ENCODE peak calls at places on chromosomes 2 and 18, in eight cellular contexts. One of them, this sample, is unnamed.

GRCh38 chr2:3598912-3599854 is 4.3 kb downstream of the COLEC11 start:
- DNase-seq in H1: no peak
- DNase-seq in HCT116: no peak
- DNase-seq in WTC11: no peak
- DNase-seq in K562: no peak
- DNase-seq in GM12878: no peak
- DNase-seq in A549: no peak
- DNase-seq in endothelial cell of umbilical vein: no peak
- DNase-seq in this sample: peak; percentile 70

GRCh38 chr2:232508246-232508645 is 11.9 kb upstream of the PRSS56 start:
- DNase-seq in HCT116: no peak
- DNase-seq in H1: no peak
- DNase-seq in GM12878: no peak
- DNase-seq in A549: no peak
- DNase-seq in WTC11: peak; percentile 53
- DNase-seq in K562: no peak
- DNase-seq in endothelial cell of umbilical vein: no peak
- DNase-seq in this sample: no peak

GRCh38 chr2:229372207-229372606 is 101.1 kb upstream of the PID1 start:
- DNase-seq in H1: no peak
- DNase-seq in GM12878: no peak
- DNase-seq in endothelial cell of umbilical vein: no peak
- DNase-seq in A549: no peak
- DNase-seq in K562: no peak
- DNase-seq in HCT116: no peak
- DNase-seq in WTC11: no peak
- DNase-seq in this sample: no peak

GRCh38 chr2:29317077-29317517 is 201.9 kb downstream of the CLIP4 start:
- DNase-seq in endothelial cell of umbilical vein: no peak
- DNase-seq in H1: no peak
- DNase-seq in GM12878: peak; percentile 82
- DNase-seq in WTC11: no peak
- DNase-seq in A549: no peak
- DNase-seq in K562: no peak
- DNase-seq in HCT116: no peak
- DNase-seq in this sample: peak; percentile 76

GRCh38 chr2:144354953-144355352 is 165.0 kb downstream of the ZEB2 start:
- DNase-seq in K562: no peak
- DNase-seq in GM12878: no peak
- DNase-seq in endothelial cell of umbilical vein: no peak
- DNase-seq in WTC11: no peak
- DNase-seq in H1: no peak
- DNase-seq in A549: no peak
- DNase-seq in HCT116: no peak
- DNase-seq in this sample: no peak

GRCh38 chr2:133780099-133780996 is 212.1 kb upstream of the NCKAP5 start:
- DNase-seq in K562: peak; percentile 57
- DNase-seq in A549: peak; percentile 77
- DNase-seq in HCT116: peak; percentile 52
- DNase-seq in WTC11: peak; percentile 64
- DNase-seq in GM12878: peak; percentile 1
- DNase-seq in endothelial cell of umbilical vein: peak; percentile 90
- DNase-seq in H1: peak; percentile 10
- DNase-seq in this sample: peak; percentile 69

GRCh38 chr18:10912790-10913560 is 236.4 kb downstream of the PIEZO2 start:
- DNase-seq in WTC11: no peak
- DNase-seq in GM12878: no peak
- DNase-seq in K562: no peak
- DNase-seq in endothelial cell of umbilical vein: peak; percentile 97
- DNase-seq in HCT116: no peak
- DNase-seq in H1: no peak
- DNase-seq in A549: no peak
- DNase-seq in this sample: no peak

GRCh38 chr2:212863185-212863588 is 288.2 kb downstream of the IKZF2 start:
- DNase-seq in endothelial cell of umbilical vein: peak; percentile 29
- DNase-seq in A549: peak; percentile 59
- DNase-seq in H1: peak; percentile 29
- DNase-seq in GM12878: peak; percentile 30
- DNase-seq in HCT116: peak; percentile 47
- DNase-seq in WTC11: peak; percentile 54
- DNase-seq in K562: peak; percentile 15
- DNase-seq in this sample: peak; percentile 74

GRCh38 chr2:95329401-95329800 is 32.3 kb downstream of the KCNIP3 start:
- DNase-seq in K562: no peak
- DNase-seq in HCT116: no peak
- DNase-seq in H1: no peak
- DNase-seq in endothelial cell of umbilical vein: no peak
- DNase-seq in A549: no peak
- DNase-seq in WTC11: no peak
- DNase-seq in GM12878: no peak
- DNase-seq in this sample: no peak

GRCh38 chr18:5839102-5839501 is 56.2 kb downstream of the TMEM200C start:
- DNase-seq in H1: no peak
- DNase-seq in GM12878: no peak
- DNase-seq in HCT116: no peak
- DNase-seq in A549: no peak
- DNase-seq in WTC11: no peak
- DNase-seq in endothelial cell of umbilical vein: no peak
- DNase-seq in K562: no peak
- DNase-seq in this sample: no peak

GRCh38 chr2:193502363-193503035 is 1307.8 kb upstream of the TMEFF2 start:
- DNase-seq in H1: peak; percentile 75
- DNase-seq in endothelial cell of umbilical vein: no peak
- DNase-seq in WTC11: peak; percentile 90
- DNase-seq in GM12878: no peak
- DNase-seq in A549: no peak
- DNase-seq in HCT116: no peak
- DNase-seq in K562: peak; percentile 41
- DNase-seq in this sample: no peak

GRCh38 chr2:202377308-202377736 is 1.2 kb downstream of the BMPR2 start:
- DNase-seq in K562: peak; percentile 13
- DNase-seq in endothelial cell of umbilical vein: peak; percentile 40
- DNase-seq in A549: peak; percentile 22
- DNase-seq in GM12878: no peak
- DNase-seq in H1: no peak
- DNase-seq in WTC11: peak; percentile 42
- DNase-seq in HCT116: no peak
- DNase-seq in this sample: peak; percentile 66

GRCh38 chr2:13583609-13584008 is 866.9 kb downstream of the TRIB2 start:
- DNase-seq in K562: no peak
- DNase-seq in WTC11: no peak
- DNase-seq in HCT116: no peak
- DNase-seq in H1: no peak
- DNase-seq in GM12878: no peak
- DNase-seq in endothelial cell of umbilical vein: no peak
- DNase-seq in A549: no peak
- DNase-seq in this sample: no peak

GRCh38 chr2:108594132-108594981 is 60.1 kb downstream of the LIMS1 start:
- DNase-seq in WTC11: no peak
- DNase-seq in A549: peak; percentile 76
- DNase-seq in H1: no peak
- DNase-seq in K562: no peak
- DNase-seq in GM12878: no peak
- DNase-seq in HCT116: peak; percentile 62
- DNase-seq in endothelial cell of umbilical vein: peak; percentile 91
- DNase-seq in this sample: peak; percentile 90

GRCh38 chr2:27083410-27084296 is 2.9 kb upstream of the KHK start:
- DNase-seq in GM12878: no peak
- DNase-seq in HCT116: no peak
- DNase-seq in K562: no peak
- DNase-seq in A549: no peak
- DNase-seq in WTC11: no peak
- DNase-seq in H1: no peak
- DNase-seq in endothelial cell of umbilical vein: no peak
- DNase-seq in this sample: peak; percentile 76

GRCh38 chr2:128271891-128272585 is 46.6 kb downstream of the HS6ST1 start:
- DNase-seq in HCT116: no peak
- DNase-seq in A549: no peak
- DNase-seq in endothelial cell of umbilical vein: no peak
- DNase-seq in K562: no peak
- DNase-seq in GM12878: no peak
- DNase-seq in WTC11: no peak
- DNase-seq in H1: no peak
- DNase-seq in this sample: no peak

GRCh38 chr2:74886251-74886650 is 52.3 kb downstream of the HK2 start:
- DNase-seq in HCT116: no peak
- DNase-seq in K562: no peak
- DNase-seq in A549: no peak
- DNase-seq in endothelial cell of umbilical vein: no peak
- DNase-seq in GM12878: no peak
- DNase-seq in H1: no peak
- DNase-seq in WTC11: no peak
- DNase-seq in this sample: no peak

GRCh38 chr2:74889159-74889558 is 55.2 kb downstream of the HK2 start:
- DNase-seq in GM12878: no peak
- DNase-seq in H1: no peak
- DNase-seq in K562: no peak
- DNase-seq in A549: no peak
- DNase-seq in WTC11: no peak
- DNase-seq in endothelial cell of umbilical vein: no peak
- DNase-seq in HCT116: no peak
- DNase-seq in this sample: no peak

GRCh38 chr2:74886811-74887210 is 52.9 kb downstream of the HK2 start:
- DNase-seq in K562: no peak
- DNase-seq in GM12878: no peak
- DNase-seq in A549: peak; percentile 35
- DNase-seq in HCT116: no peak
- DNase-seq in WTC11: no peak
- DNase-seq in H1: no peak
- DNase-seq in endothelial cell of umbilical vein: no peak
- DNase-seq in this sample: no peak

GRCh38 chr2:74887445-74887951 is 53.6 kb downstream of the HK2 start:
- DNase-seq in GM12878: no peak
- DNase-seq in A549: no peak
- DNase-seq in HCT116: no peak
- DNase-seq in endothelial cell of umbilical vein: no peak
- DNase-seq in K562: no peak
- DNase-seq in WTC11: no peak
- DNase-seq in H1: no peak
- DNase-seq in this sample: no peak

DNA sequence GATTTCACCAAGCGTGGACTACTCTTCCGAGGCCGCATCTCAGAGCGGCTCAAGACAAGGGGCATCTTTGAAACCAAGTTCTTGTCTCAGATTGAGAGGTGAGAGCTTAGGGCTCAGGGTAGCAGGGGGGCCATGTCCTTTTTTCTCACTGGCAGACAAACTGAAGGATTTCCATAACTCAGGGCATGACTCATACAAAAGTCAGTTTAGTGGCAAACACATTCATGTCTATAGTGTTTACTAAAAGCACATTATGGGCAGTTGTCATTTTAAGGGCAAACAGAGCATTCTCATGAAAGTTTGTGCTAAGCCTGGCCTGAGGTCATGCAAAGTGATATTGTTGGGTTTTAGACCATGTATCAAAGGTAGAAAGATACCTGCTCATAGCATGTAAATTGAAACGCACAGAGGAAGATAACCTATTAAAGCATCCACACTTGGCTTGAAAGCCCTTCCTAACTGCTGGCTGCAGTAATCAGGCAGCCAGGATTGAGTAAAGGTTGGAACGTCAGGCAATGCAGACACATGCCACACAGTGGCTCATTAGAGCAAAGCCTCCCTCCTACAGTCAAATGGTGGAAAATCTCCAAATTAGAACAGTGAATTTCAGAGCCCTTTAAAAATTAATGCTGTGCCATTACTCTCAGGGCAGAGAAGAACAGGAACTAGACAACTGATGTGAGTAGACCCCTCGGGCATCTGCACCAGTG is 54.2 kb downstream of the HK2 start:
- DNase-seq in WTC11: no peak
- DNase-seq in A549: peak; percentile 15
- DNase-seq in K562: no peak
- DNase-seq in GM12878: no peak
- DNase-seq in HCT116: no peak
- DNase-seq in H1: no peak
- DNase-seq in endothelial cell of umbilical vein: no peak
- DNase-seq in this sample: no peak
- TF ChIP-seq MAX in WTC11: no peak
- TF ChIP-seq MAX in A549: no peak
- TF ChIP-seq MAX in K562: no peak
- TF ChIP-seq MAX in GM12878: no peak
- TF ChIP-seq MAX in HCT116: no peak
- TF ChIP-seq MAX in H1: no peak
- TF ChIP-seq MAX in endothelial cell of umbilical vein: no peak
- TF ChIP-seq MAX in this sample: no peak

GRCh38 chr2:234606906-234607305 is 110.0 kb upstream of the ARL4C start:
- DNase-seq in K562: no peak
- DNase-seq in WTC11: no peak
- DNase-seq in GM12878: no peak
- DNase-seq in A549: no peak
- DNase-seq in H1: no peak
- DNase-seq in endothelial cell of umbilical vein: no peak
- DNase-seq in HCT116: no peak
- DNase-seq in this sample: no peak

GRCh38 chr2:234608946-234609345 is 112.1 kb upstream of the ARL4C start:
- DNase-seq in A549: no peak
- DNase-seq in WTC11: no peak
- DNase-seq in H1: no peak
- DNase-seq in HCT116: no peak
- DNase-seq in GM12878: no peak
- DNase-seq in endothelial cell of umbilical vein: no peak
- DNase-seq in K562: no peak
- DNase-seq in this sample: no peak

GRCh38 chr2:234607691-234608090 is 110.8 kb upstream of the ARL4C start:
- DNase-seq in endothelial cell of umbilical vein: no peak
- DNase-seq in H1: no peak
- DNase-seq in HCT116: no peak
- DNase-seq in GM12878: no peak
- DNase-seq in WTC11: no peak
- DNase-seq in K562: no peak
- DNase-seq in A549: no peak
- DNase-seq in this sample: no peak

GRCh38 chr2:234603619-234604018 is 106.7 kb upstream of the ARL4C start:
- DNase-seq in WTC11: no peak
- DNase-seq in GM12878: no peak
- DNase-seq in K562: no peak
- DNase-seq in A549: no peak
- DNase-seq in HCT116: no peak
- DNase-seq in endothelial cell of umbilical vein: no peak
- DNase-seq in H1: no peak
- DNase-seq in this sample: no peak
- TF ChIP-seq CTCF in WTC11: no peak
- TF ChIP-seq CTCF in GM12878: no peak
- TF ChIP-seq CTCF in K562: peak; percentile 38
- TF ChIP-seq CTCF in A549: no peak
- TF ChIP-seq CTCF in HCT116: no peak
- TF ChIP-seq CTCF in endothelial cell of umbilical vein: no peak
- TF ChIP-seq CTCF in H1: peak; percentile 40
- TF ChIP-seq CTCF in this sample: no peak

GRCh38 chr2:76569819-76570218 is 859.1 kb upstream of the GCFC2 start:
- DNase-seq in endothelial cell of umbilical vein: no peak
- DNase-seq in GM12878: no peak
- DNase-seq in H1: no peak
- DNase-seq in K562: no peak
- DNase-seq in WTC11: no peak
- DNase-seq in A549: no peak
- DNase-seq in HCT116: no peak
- DNase-seq in this sample: no peak
- TF ChIP-seq MAX in endothelial cell of umbilical vein: no peak
- TF ChIP-seq MAX in GM12878: no peak
- TF ChIP-seq MAX in H1: no peak
- TF ChIP-seq MAX in K562: no peak
- TF ChIP-seq MAX in WTC11: no peak
- TF ChIP-seq MAX in A549: no peak
- TF ChIP-seq MAX in HCT116: no peak
- TF ChIP-seq MAX in this sample: no peak

GRCh38 chr2:208269091-208269490 is 3.0 kb downstream of the PIKFYVE start:
- DNase-seq in K562: peak; percentile 17
- DNase-seq in A549: peak; percentile 12
- DNase-seq in HCT116: no peak
- DNase-seq in GM12878: no peak
- DNase-seq in endothelial cell of umbilical vein: no peak
- DNase-seq in WTC11: no peak
- DNase-seq in H1: no peak
- DNase-seq in this sample: peak; percentile 55
- TF ChIP-seq CTCF in K562: peak; percentile 44
- TF ChIP-seq CTCF in A549: no peak
- TF ChIP-seq CTCF in HCT116: no peak
- TF ChIP-seq CTCF in GM12878: peak; percentile 24
- TF ChIP-seq CTCF in endothelial cell of umbilical vein: no peak
- TF ChIP-seq CTCF in WTC11: no peak
- TF ChIP-seq CTCF in H1: no peak
- TF ChIP-seq CTCF in this sample: peak; percentile 35

This sample was measured in NB4.